ENCODE peak calls at places on chromosome 10, in four cellular contexts. One of them, this sample, is unnamed.

GRCh38 chr10:114310346-114310745 is 71.3 kb downstream of the VWA2 start:
- DNase-seq in brain microvascular endothelial cell: no peak
- DNase-seq in HS-5: no peak
- DNase-seq in activated T-helper 1 cell treated with anti-CD3 and anti-CD28 coated beads, Interleukin-12 subunit alpha, Interleukin-12 subunit beta, Interleukin-2, Interleukin-4 antibody, amounts not matched to agents 30 ng/mL and 10 ng/mL and 1 ng/mL, durations not matched to agents 14 hours and 24 hours and 36 hours: no peak
- DNase-seq in this sample: no peak

GRCh38 chr10:78510566-78511323 is 477.1 kb downstream of the RPS24 start:
- DNase-seq in brain microvascular endothelial cell: no peak
- DNase-seq in HS-5: no peak
- DNase-seq in activated T-helper 1 cell treated with anti-CD3 and anti-CD28 coated beads, Interleukin-12 subunit alpha, Interleukin-12 subunit beta, Interleukin-2, Interleukin-4 antibody, amounts not matched to agents 30 ng/mL and 10 ng/mL and 1 ng/mL, durations not matched to agents 14 hours and 24 hours and 36 hours: no peak
- DNase-seq in this sample: no peak

GRCh38 chr10:86260564-86260963 is 106.0 kb downstream of the GRID1 start:
- DNase-seq in HS-5: no peak
- DNase-seq in brain microvascular endothelial cell: no peak
- DNase-seq in activated T-helper 1 cell treated with anti-CD3 and anti-CD28 coated beads, Interleukin-12 subunit alpha, Interleukin-12 subunit beta, Interleukin-2, Interleukin-4 antibody, amounts not matched to agents 30 ng/mL and 10 ng/mL and 1 ng/mL, durations not matched to agents 14 hours and 24 hours and 36 hours: no peak
- DNase-seq in this sample: no peak

GRCh38 chr10:35372329-35372728 is 36.0 kb downstream of the CCNY start:
- DNase-seq in brain microvascular endothelial cell: no peak
- DNase-seq in HS-5: no peak
- DNase-seq in activated T-helper 1 cell treated with anti-CD3 and anti-CD28 coated beads, Interleukin-12 subunit alpha, Interleukin-12 subunit beta, Interleukin-2, Interleukin-4 antibody, amounts not matched to agents 30 ng/mL and 10 ng/mL and 1 ng/mL, durations not matched to agents 14 hours and 24 hours and 36 hours: no peak
- DNase-seq in this sample: no peak

GRCh38 chr10:73899401-73899780 is 11.5 kb upstream of the PLAU start:
- DNase-seq in brain microvascular endothelial cell: peak
- DNase-seq in activated T-helper 1 cell treated with anti-CD3 and anti-CD28 coated beads, Interleukin-12 subunit alpha, Interleukin-12 subunit beta, Interleukin-2, Interleukin-4 antibody, amounts not matched to agents 30 ng/mL and 10 ng/mL and 1 ng/mL, durations not matched to agents 14 hours and 24 hours and 36 hours: no peak
- DNase-seq in HS-5: peak
- DNase-seq in this sample: no peak

GRCh38 chr10:70221030-70221429 is 12.2 kb downstream of the PPA1 start:
- DNase-seq in activated T-helper 1 cell treated with anti-CD3 and anti-CD28 coated beads, Interleukin-12 subunit alpha, Interleukin-12 subunit beta, Interleukin-2, Interleukin-4 antibody, amounts not matched to agents 30 ng/mL and 10 ng/mL and 1 ng/mL, durations not matched to agents 14 hours and 24 hours and 36 hours: no peak
- DNase-seq in HS-5: no peak
- DNase-seq in brain microvascular endothelial cell: no peak
- DNase-seq in this sample: no peak

GRCh38 chr10:68208424-68209042 is 23.4 kb downstream of the ATOH7 start:
- DNase-seq in brain microvascular endothelial cell: peak
- DNase-seq in activated T-helper 1 cell treated with anti-CD3 and anti-CD28 coated beads, Interleukin-12 subunit alpha, Interleukin-12 subunit beta, Interleukin-2, Interleukin-4 antibody, amounts not matched to agents 30 ng/mL and 10 ng/mL and 1 ng/mL, durations not matched to agents 14 hours and 24 hours and 36 hours: no peak
- DNase-seq in HS-5: peak
- DNase-seq in this sample: peak

GRCh38 chr10:101289541-101289940 is 60.3 kb upstream of the LBX1 start:
- DNase-seq in HS-5: no peak
- DNase-seq in activated T-helper 1 cell treated with anti-CD3 and anti-CD28 coated beads, Interleukin-12 subunit alpha, Interleukin-12 subunit beta, Interleukin-2, Interleukin-4 antibody, amounts not matched to agents 30 ng/mL and 10 ng/mL and 1 ng/mL, durations not matched to agents 14 hours and 24 hours and 36 hours: no peak
- DNase-seq in brain microvascular endothelial cell: no peak
- DNase-seq in this sample: no peak

GRCh38 chr10:124480860-124481259 is 19.2 kb downstream of the LHPP start:
- DNase-seq in activated T-helper 1 cell treated with anti-CD3 and anti-CD28 coated beads, Interleukin-12 subunit alpha, Interleukin-12 subunit beta, Interleukin-2, Interleukin-4 antibody, amounts not matched to agents 30 ng/mL and 10 ng/mL and 1 ng/mL, durations not matched to agents 14 hours and 24 hours and 36 hours: no peak
- DNase-seq in brain microvascular endothelial cell: no peak
- DNase-seq in HS-5: no peak
- DNase-seq in this sample: peak

GRCh38 chr10:73983096-73984047 is 14.5 kb upstream of the VCL start:
- DNase-seq in brain microvascular endothelial cell: no peak
- DNase-seq in activated T-helper 1 cell treated with anti-CD3 and anti-CD28 coated beads, Interleukin-12 subunit alpha, Interleukin-12 subunit beta, Interleukin-2, Interleukin-4 antibody, amounts not matched to agents 30 ng/mL and 10 ng/mL and 1 ng/mL, durations not matched to agents 14 hours and 24 hours and 36 hours: no peak
- DNase-seq in HS-5: no peak
- DNase-seq in this sample: no peak

GRCh38 chr10:1529806-1530413 is 207.4 kb downstream of the ADARB2 start:
- DNase-seq in HS-5: no peak
- DNase-seq in activated T-helper 1 cell treated with anti-CD3 and anti-CD28 coated beads, Interleukin-12 subunit alpha, Interleukin-12 subunit beta, Interleukin-2, Interleukin-4 antibody, amounts not matched to agents 30 ng/mL and 10 ng/mL and 1 ng/mL, durations not matched to agents 14 hours and 24 hours and 36 hours: no peak
- DNase-seq in brain microvascular endothelial cell: no peak
- DNase-seq in this sample: no peak

GRCh38 chr10:109931153-109931552 is 7.8 kb upstream of the XPNPEP1 start:
- DNase-seq in activated T-helper 1 cell treated with anti-CD3 and anti-CD28 coated beads, Interleukin-12 subunit alpha, Interleukin-12 subunit beta, Interleukin-2, Interleukin-4 antibody, amounts not matched to agents 30 ng/mL and 10 ng/mL and 1 ng/mL, durations not matched to agents 14 hours and 24 hours and 36 hours: no peak
- DNase-seq in HS-5: no peak
- DNase-seq in brain microvascular endothelial cell: no peak
- DNase-seq in this sample: no peak

GRCh38 chr10:93559490-93559889 is 7.0 kb upstream of the FFAR4 start:
- DNase-seq in HS-5: no peak
- DNase-seq in activated T-helper 1 cell treated with anti-CD3 and anti-CD28 coated beads, Interleukin-12 subunit alpha, Interleukin-12 subunit beta, Interleukin-2, Interleukin-4 antibody, amounts not matched to agents 30 ng/mL and 10 ng/mL and 1 ng/mL, durations not matched to agents 14 hours and 24 hours and 36 hours: no peak
- DNase-seq in brain microvascular endothelial cell: no peak
- DNase-seq in this sample: no peak

GRCh38 chr10:21950566-21950965 is 53.0 kb downstream of the DNAJC1 start:
- DNase-seq in brain microvascular endothelial cell: no peak
- DNase-seq in activated T-helper 1 cell treated with anti-CD3 and anti-CD28 coated beads, Interleukin-12 subunit alpha, Interleukin-12 subunit beta, Interleukin-2, Interleukin-4 antibody, amounts not matched to agents 30 ng/mL and 10 ng/mL and 1 ng/mL, durations not matched to agents 14 hours and 24 hours and 36 hours: no peak
- DNase-seq in HS-5: no peak
- DNase-seq in this sample: no peak

GRCh38 chr10:69880301-69881081 is 78.8 kb downstream of the COL13A1 start:
- DNase-seq in HS-5: no peak
- DNase-seq in activated T-helper 1 cell treated with anti-CD3 and anti-CD28 coated beads, Interleukin-12 subunit alpha, Interleukin-12 subunit beta, Interleukin-2, Interleukin-4 antibody, amounts not matched to agents 30 ng/mL and 10 ng/mL and 1 ng/mL, durations not matched to agents 14 hours and 24 hours and 36 hours: no peak
- DNase-seq in brain microvascular endothelial cell: no peak
- DNase-seq in this sample: no peak

GRCh38 chr10:79073784-79074432 is 5.1 kb downstream of the ZMIZ1 start:
- DNase-seq in HS-5: no peak
- DNase-seq in activated T-helper 1 cell treated with anti-CD3 and anti-CD28 coated beads, Interleukin-12 subunit alpha, Interleukin-12 subunit beta, Interleukin-2, Interleukin-4 antibody, amounts not matched to agents 30 ng/mL and 10 ng/mL and 1 ng/mL, durations not matched to agents 14 hours and 24 hours and 36 hours: no peak
- DNase-seq in brain microvascular endothelial cell: peak
- DNase-seq in this sample: no peak

GRCh38 chr10:35089641-35090161 is 440 bp downstream of the CUL2 start:
- DNase-seq in HS-5: no peak
- DNase-seq in activated T-helper 1 cell treated with anti-CD3 and anti-CD28 coated beads, Interleukin-12 subunit alpha, Interleukin-12 subunit beta, Interleukin-2, Interleukin-4 antibody, amounts not matched to agents 30 ng/mL and 10 ng/mL and 1 ng/mL, durations not matched to agents 14 hours and 24 hours and 36 hours: peak
- DNase-seq in brain microvascular endothelial cell: no peak
- DNase-seq in this sample: no peak

GRCh38 chr10:52485486-52485885 is 171.4 kb downstream of the DKK1 start:
- DNase-seq in HS-5: no peak
- DNase-seq in brain microvascular endothelial cell: no peak
- DNase-seq in activated T-helper 1 cell treated with anti-CD3 and anti-CD28 coated beads, Interleukin-12 subunit alpha, Interleukin-12 subunit beta, Interleukin-2, Interleukin-4 antibody, amounts not matched to agents 30 ng/mL and 10 ng/mL and 1 ng/mL, durations not matched to agents 14 hours and 24 hours and 36 hours: no peak
- DNase-seq in this sample: no peak

GRCh38 chr10:44973323-44974081 is 5.1 kb downstream of the DEPP1 start:
- DNase-seq in activated T-helper 1 cell treated with anti-CD3 and anti-CD28 coated beads, Interleukin-12 subunit alpha, Interleukin-12 subunit beta, Interleukin-2, Interleukin-4 antibody, amounts not matched to agents 30 ng/mL and 10 ng/mL and 1 ng/mL, durations not matched to agents 14 hours and 24 hours and 36 hours: no peak
- DNase-seq in brain microvascular endothelial cell: no peak
- DNase-seq in HS-5: no peak
- DNase-seq in this sample: no peak

GRCh38 chr10:33808475-33808874 is 474.0 kb upstream of the NRP1 start:
- DNase-seq in brain microvascular endothelial cell: peak
- DNase-seq in activated T-helper 1 cell treated with anti-CD3 and anti-CD28 coated beads, Interleukin-12 subunit alpha, Interleukin-12 subunit beta, Interleukin-2, Interleukin-4 antibody, amounts not matched to agents 30 ng/mL and 10 ng/mL and 1 ng/mL, durations not matched to agents 14 hours and 24 hours and 36 hours: no peak
- DNase-seq in HS-5: no peak
- DNase-seq in this sample: no peak

GRCh38 chr10:111439034-111439842 is 362.4 kb downstream of the ADRA2A start:
- DNase-seq in brain microvascular endothelial cell: no peak
- DNase-seq in HS-5: no peak
- DNase-seq in activated T-helper 1 cell treated with anti-CD3 and anti-CD28 coated beads, Interleukin-12 subunit alpha, Interleukin-12 subunit beta, Interleukin-2, Interleukin-4 antibody, amounts not matched to agents 30 ng/mL and 10 ng/mL and 1 ng/mL, durations not matched to agents 14 hours and 24 hours and 36 hours: no peak
- DNase-seq in this sample: no peak

GRCh38 chr10:30459283-30459682 is 25.3 kb downstream of the MAP3K8 start:
- DNase-seq in activated T-helper 1 cell treated with anti-CD3 and anti-CD28 coated beads, Interleukin-12 subunit alpha, Interleukin-12 subunit beta, Interleukin-2, Interleukin-4 antibody, amounts not matched to agents 30 ng/mL and 10 ng/mL and 1 ng/mL, durations not matched to agents 14 hours and 24 hours and 36 hours: no peak
- DNase-seq in HS-5: no peak
- DNase-seq in brain microvascular endothelial cell: peak
- DNase-seq in this sample: no peak

GRCh38 chr10:97762816-97763215 is 9.0 kb downstream of the SFRP5 start:
- DNase-seq in activated T-helper 1 cell treated with anti-CD3 and anti-CD28 coated beads, Interleukin-12 subunit alpha, Interleukin-12 subunit beta, Interleukin-2, Interleukin-4 antibody, amounts not matched to agents 30 ng/mL and 10 ng/mL and 1 ng/mL, durations not matched to agents 14 hours and 24 hours and 36 hours: no peak
- DNase-seq in brain microvascular endothelial cell: peak
- DNase-seq in HS-5: no peak
- DNase-seq in this sample: no peak

GRCh38 chr10:76618641-76619040 is 1019.0 kb downstream of the KCNMA1 start:
- DNase-seq in brain microvascular endothelial cell: no peak
- DNase-seq in HS-5: no peak
- DNase-seq in activated T-helper 1 cell treated with anti-CD3 and anti-CD28 coated beads, Interleukin-12 subunit alpha, Interleukin-12 subunit beta, Interleukin-2, Interleukin-4 antibody, amounts not matched to agents 30 ng/mL and 10 ng/mL and 1 ng/mL, durations not matched to agents 14 hours and 24 hours and 36 hours: no peak
- DNase-seq in this sample: no peak

GRCh38 chr10:6062101-6062771 is at the start of gene IL2RA:
- DNase-seq in activated T-helper 1 cell treated with anti-CD3 and anti-CD28 coated beads, Interleukin-12 subunit alpha, Interleukin-12 subunit beta, Interleukin-2, Interleukin-4 antibody, amounts not matched to agents 30 ng/mL and 10 ng/mL and 1 ng/mL, durations not matched to agents 14 hours and 24 hours and 36 hours: peak
- DNase-seq in brain microvascular endothelial cell: no peak
- DNase-seq in HS-5: no peak
- DNase-seq in this sample: no peak

GRCh38 chr10:79019961-79020491 is 48.7 kb upstream of the ZMIZ1 start:
- DNase-seq in activated T-helper 1 cell treated with anti-CD3 and anti-CD28 coated beads, Interleukin-12 subunit alpha, Interleukin-12 subunit beta, Interleukin-2, Interleukin-4 antibody, amounts not matched to agents 30 ng/mL and 10 ng/mL and 1 ng/mL, durations not matched to agents 14 hours and 24 hours and 36 hours: no peak
- DNase-seq in brain microvascular endothelial cell: no peak
- DNase-seq in HS-5: no peak
- DNase-seq in this sample: no peak

GRCh38 chr10:51501396-51501795 is 198.0 kb downstream of the CSTF2T start:
- DNase-seq in HS-5: no peak
- DNase-seq in activated T-helper 1 cell treated with anti-CD3 and anti-CD28 coated beads, Interleukin-12 subunit alpha, Interleukin-12 subunit beta, Interleukin-2, Interleukin-4 antibody, amounts not matched to agents 30 ng/mL and 10 ng/mL and 1 ng/mL, durations not matched to agents 14 hours and 24 hours and 36 hours: no peak
- DNase-seq in brain microvascular endothelial cell: no peak
- DNase-seq in this sample: no peak

GRCh38 chr10:44993226-44993921 is 7.3 kb upstream of the ZNF22 start:
- DNase-seq in HS-5: no peak
- DNase-seq in activated T-helper 1 cell treated with anti-CD3 and anti-CD28 coated beads, Interleukin-12 subunit alpha, Interleukin-12 subunit beta, Interleukin-2, Interleukin-4 antibody, amounts not matched to agents 30 ng/mL and 10 ng/mL and 1 ng/mL, durations not matched to agents 14 hours and 24 hours and 36 hours: no peak
- DNase-seq in brain microvascular endothelial cell: no peak
- DNase-seq in this sample: no peak

GRCh38 chr10:84540022-84540616 is 211.7 kb downstream of the CCSER2 start:
- DNase-seq in brain microvascular endothelial cell: peak
- DNase-seq in HS-5: peak
- DNase-seq in activated T-helper 1 cell treated with anti-CD3 and anti-CD28 coated beads, Interleukin-12 subunit alpha, Interleukin-12 subunit beta, Interleukin-2, Interleukin-4 antibody, amounts not matched to agents 30 ng/mL and 10 ng/mL and 1 ng/mL, durations not matched to agents 14 hours and 24 hours and 36 hours: no peak
- DNase-seq in this sample: no peak